ENCODE peak calls at places on chromosomes 1 and 21, in five cellular contexts. One of them, this sample, is unnamed.
A peak's percentile ranks its signal among the peaks of the same experiment; 100 is the strongest.

GRCh38 chr1:239816090-239816812 is 275.4 kb upstream of the FMN2 start:
- DNase-seq in IMR-90: peak; percentile 55
- DNase-seq in brain microvascular endothelial cell: peak; percentile 58
- DNase-seq in A673: peak; percentile 9
- DNase-seq in fibroblast of villous mesenchyme: peak; percentile 17
- DNase-seq in this sample: no peak

GRCh38 chr21:35400233-35400939 is 351.3 kb upstream of the RUNX1 start:
- DNase-seq in IMR-90: peak; percentile 67
- DNase-seq in brain microvascular endothelial cell: peak; percentile 31
- DNase-seq in A673: no peak
- DNase-seq in fibroblast of villous mesenchyme: peak; percentile 77
- DNase-seq in this sample: peak; percentile 69

GRCh38 chr1:41588334-41588875 is 103.9 kb upstream of the EDN2 start:
- DNase-seq in IMR-90: no peak
- DNase-seq in brain microvascular endothelial cell: no peak
- DNase-seq in A673: no peak
- DNase-seq in fibroblast of villous mesenchyme: no peak
- DNase-seq in this sample: no peak

GRCh38 chr1:1939296-1940122 is 20.4 kb upstream of the TMEM52 start:
- DNase-seq in IMR-90: no peak
- DNase-seq in brain microvascular endothelial cell: no peak
- DNase-seq in A673: no peak
- DNase-seq in fibroblast of villous mesenchyme: no peak
- DNase-seq in this sample: no peak

GRCh38 chr1:210597555-210598134 is 268.9 kb downstream of the HHAT start:
- DNase-seq in IMR-90: peak; percentile 96
- DNase-seq in brain microvascular endothelial cell: peak; percentile 89
- DNase-seq in A673: peak; percentile 59
- DNase-seq in fibroblast of villous mesenchyme: peak; percentile 84
- DNase-seq in this sample: no peak

GRCh38 chr1:204941415-204942338 is 71.0 kb downstream of the NFASC start:
- DNase-seq in IMR-90: peak; percentile 31
- DNase-seq in brain microvascular endothelial cell: peak; percentile 61
- DNase-seq in A673: peak; percentile 75
- DNase-seq in fibroblast of villous mesenchyme: peak; percentile 52
- DNase-seq in this sample: peak; percentile 72

GRCh38 chr1:18651727-18652126 is 21.1 kb downstream of the PAX7 start:
- DNase-seq in IMR-90: no peak
- DNase-seq in brain microvascular endothelial cell: no peak
- DNase-seq in A673: no peak
- DNase-seq in fibroblast of villous mesenchyme: no peak
- DNase-seq in this sample: no peak

GRCh38 chr1:110916669-110917306 is 43.8 kb downstream of the CD53 start:
- DNase-seq in IMR-90: peak; percentile 19
- DNase-seq in brain microvascular endothelial cell: peak; percentile 14
- DNase-seq in A673: peak; percentile 60
- DNase-seq in fibroblast of villous mesenchyme: peak; percentile 26
- DNase-seq in this sample: peak; percentile 48

GRCh38 chr1:74247881-74248528 is 12.8 kb downstream of the TNNI3K start:
- DNase-seq in IMR-90: no peak
- DNase-seq in brain microvascular endothelial cell: no peak
- DNase-seq in A673: no peak
- DNase-seq in fibroblast of villous mesenchyme: no peak
- DNase-seq in this sample: no peak

GRCh38 chr1:149886396-149887195 is 12.8 kb upstream of the BOLA1 start:
- DNase-seq in IMR-90: peak; percentile 100
- DNase-seq in brain microvascular endothelial cell: peak; percentile 99
- DNase-seq in A673: peak; percentile 99
- DNase-seq in fibroblast of villous mesenchyme: peak; percentile 100
- DNase-seq in this sample: peak; percentile 91

GRCh38 chr21:40839551-40839950 is 7.4 kb downstream of the DSCAM start:
- DNase-seq in IMR-90: no peak
- DNase-seq in brain microvascular endothelial cell: no peak
- DNase-seq in A673: no peak
- DNase-seq in fibroblast of villous mesenchyme: no peak
- DNase-seq in this sample: no peak

GRCh38 chr1:182604128-182604834 is at the start of gene RGS16:
- DNase-seq in IMR-90: peak; percentile 62
- DNase-seq in brain microvascular endothelial cell: peak; percentile 69
- DNase-seq in A673: peak; percentile 96
- DNase-seq in fibroblast of villous mesenchyme: peak; percentile 82
- DNase-seq in this sample: peak; percentile 98

GRCh38 chr1:55727010-55727409 is 511.8 kb upstream of the USP24 start:
- DNase-seq in IMR-90: peak; percentile 62
- DNase-seq in brain microvascular endothelial cell: peak; percentile 50
- DNase-seq in A673: no peak
- DNase-seq in fibroblast of villous mesenchyme: peak; percentile 50
- DNase-seq in this sample: no peak

GRCh38 chr1:115933625-115934024 is 42.7 kb upstream of the SLC22A15 start:
- DNase-seq in IMR-90: no peak
- DNase-seq in brain microvascular endothelial cell: no peak
- DNase-seq in A673: no peak
- DNase-seq in fibroblast of villous mesenchyme: no peak
- DNase-seq in this sample: no peak

GRCh38 chr1:7659514-7659913 is 111.6 kb upstream of the VAMP3 start:
- DNase-seq in IMR-90: no peak
- DNase-seq in brain microvascular endothelial cell: no peak
- DNase-seq in A673: no peak
- DNase-seq in fibroblast of villous mesenchyme: no peak
- DNase-seq in this sample: no peak

GRCh38 chr1:220300442-220301121 is 28.3 kb upstream of the RAB3GAP2 start:
- DNase-seq in IMR-90: peak; percentile 91
- DNase-seq in brain microvascular endothelial cell: peak; percentile 97
- DNase-seq in A673: peak; percentile 84
- DNase-seq in fibroblast of villous mesenchyme: peak; percentile 92
- DNase-seq in this sample: no peak

GRCh38 chr1:241079018-241079417 is 278.0 kb downstream of the RGS7 start:
- DNase-seq in IMR-90: no peak
- DNase-seq in brain microvascular endothelial cell: no peak
- DNase-seq in A673: no peak
- DNase-seq in fibroblast of villous mesenchyme: no peak
- DNase-seq in this sample: no peak

GRCh38 chr1:110235839-110236682 is 25.9 kb downstream of the KCNC4 start:
- DNase-seq in IMR-90: peak; percentile 85
- DNase-seq in brain microvascular endothelial cell: peak; percentile 45
- DNase-seq in A673: no peak
- DNase-seq in fibroblast of villous mesenchyme: peak; percentile 73
- DNase-seq in this sample: no peak

GRCh38 chr1:42927920-42928505 is 30.7 kb downstream of the SLC2A1 start:
- DNase-seq in IMR-90: no peak
- DNase-seq in brain microvascular endothelial cell: no peak
- DNase-seq in A673: no peak
- DNase-seq in fibroblast of villous mesenchyme: no peak
- DNase-seq in this sample: peak; percentile 11

GRCh38 chr1:161038523-161039153 is at the start of gene TSTD1:
- DNase-seq in IMR-90: no peak
- DNase-seq in brain microvascular endothelial cell: no peak
- DNase-seq in A673: no peak
- DNase-seq in fibroblast of villous mesenchyme: no peak
- DNase-seq in this sample: peak; percentile 94

GRCh38 chr1:26797627-26798026 is 9.9 kb downstream of the PIGV start:
- DNase-seq in IMR-90: no peak
- DNase-seq in brain microvascular endothelial cell: no peak
- DNase-seq in A673: no peak
- DNase-seq in fibroblast of villous mesenchyme: no peak
- DNase-seq in this sample: no peak

GRCh38 chr1:199778324-199778955 is 249.1 kb upstream of the NR5A2 start:
- DNase-seq in IMR-90: no peak
- DNase-seq in brain microvascular endothelial cell: no peak
- DNase-seq in A673: no peak
- DNase-seq in fibroblast of villous mesenchyme: peak; percentile 82
- DNase-seq in this sample: no peak

GRCh38 chr1:107683198-107683657 is 281.8 kb downstream of the VAV3 start:
- DNase-seq in IMR-90: no peak
- DNase-seq in brain microvascular endothelial cell: no peak
- DNase-seq in A673: no peak
- DNase-seq in fibroblast of villous mesenchyme: peak; percentile 12
- DNase-seq in this sample: no peak

GRCh38 chr21:43667191-43667904 is 8.0 kb downstream of the RRP1B start:
- DNase-seq in IMR-90: peak; percentile 81
- DNase-seq in brain microvascular endothelial cell: peak; percentile 64
- DNase-seq in A673: no peak
- DNase-seq in fibroblast of villous mesenchyme: peak; percentile 62
- DNase-seq in this sample: no peak

GRCh38 chr1:109793089-109793485 is 29.4 kb upstream of the EPS8L3 start:
- DNase-seq in IMR-90: no peak
- DNase-seq in brain microvascular endothelial cell: no peak
- DNase-seq in A673: no peak
- DNase-seq in fibroblast of villous mesenchyme: no peak
- DNase-seq in this sample: no peak

GRCh38 chr1:5885471-5886139 is 106.6 kb downstream of the NPHP4 start:
- DNase-seq in IMR-90: no peak
- DNase-seq in brain microvascular endothelial cell: no peak
- DNase-seq in A673: no peak
- DNase-seq in fibroblast of villous mesenchyme: no peak
- DNase-seq in this sample: no peak

GRCh38 chr1:24567792-24568388 is 12.0 kb downstream of the NCMAP start:
- DNase-seq in IMR-90: no peak
- DNase-seq in brain microvascular endothelial cell: no peak
- DNase-seq in A673: no peak
- DNase-seq in fibroblast of villous mesenchyme: no peak
- DNase-seq in this sample: no peak

GRCh38 chr21:42276076-42276475 is 39.1 kb downstream of the TFF3 start:
- DNase-seq in IMR-90: no peak
- DNase-seq in brain microvascular endothelial cell: no peak
- DNase-seq in A673: no peak
- DNase-seq in fibroblast of villous mesenchyme: no peak
- DNase-seq in this sample: no peak

GRCh38 chr1:174058639-174059038 is 36.5 kb upstream of the RC3H1 start:
- DNase-seq in IMR-90: peak; percentile 79
- DNase-seq in brain microvascular endothelial cell: peak; percentile 47
- DNase-seq in A673: no peak
- DNase-seq in fibroblast of villous mesenchyme: no peak
- DNase-seq in this sample: no peak

GRCh38 chr1:59142663-59143487 is 154.0 kb upstream of the FGGY start:
- DNase-seq in IMR-90: peak; percentile 98
- DNase-seq in brain microvascular endothelial cell: peak; percentile 88
- DNase-seq in A673: no peak
- DNase-seq in fibroblast of villous mesenchyme: peak; percentile 75
- DNase-seq in this sample: peak; percentile 37

GRCh38 chr1:59143824-59144223 is 153.1 kb upstream of the FGGY start:
- DNase-seq in IMR-90: peak; percentile 41
- DNase-seq in brain microvascular endothelial cell: no peak
- DNase-seq in A673: peak; percentile 63
- DNase-seq in fibroblast of villous mesenchyme: no peak
- DNase-seq in this sample: no peak

GRCh38 chr1:59144959-59145358 is 151.9 kb upstream of the FGGY start:
- DNase-seq in IMR-90: no peak
- DNase-seq in brain microvascular endothelial cell: no peak
- DNase-seq in A673: no peak
- DNase-seq in fibroblast of villous mesenchyme: no peak
- DNase-seq in this sample: no peak

GRCh38 chr1:59146651-59147358 is 150.1 kb upstream of the FGGY start:
- DNase-seq in IMR-90: peak; percentile 28
- DNase-seq in brain microvascular endothelial cell: no peak
- DNase-seq in A673: no peak
- DNase-seq in fibroblast of villous mesenchyme: no peak
- DNase-seq in this sample: peak; percentile 83

DNA sequence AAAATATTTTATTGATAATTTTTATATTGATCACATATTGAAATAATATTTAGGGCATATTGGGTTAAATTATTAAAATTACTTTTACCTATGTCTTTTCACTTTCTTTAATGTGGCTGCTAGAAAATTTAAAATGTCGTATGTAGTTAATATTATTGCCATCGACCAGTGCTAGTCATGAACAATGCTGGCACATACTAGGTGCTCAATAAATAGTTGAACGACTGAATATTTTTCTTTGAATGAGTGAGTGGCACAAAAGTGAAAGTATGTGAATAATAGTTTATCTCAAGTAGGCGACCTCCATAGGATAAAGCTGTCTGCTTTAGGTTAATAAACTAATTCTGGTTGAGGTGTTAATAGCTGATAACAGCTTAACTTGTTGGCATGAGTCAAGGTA is 150.8 kb upstream of the FGGY start:
- DNase-seq in IMR-90: no peak
- DNase-seq in brain microvascular endothelial cell: no peak
- DNase-seq in A673: no peak
- DNase-seq in fibroblast of villous mesenchyme: no peak
- DNase-seq in this sample: no peak
- TF ChIP-seq CTCF in IMR-90: no peak
- TF ChIP-seq CTCF in brain microvascular endothelial cell: no peak
- TF ChIP-seq CTCF in A673: no peak
- TF ChIP-seq CTCF in fibroblast of villous mesenchyme: no peak
- TF ChIP-seq CTCF in this sample: no peak

GRCh38 chr1:156626079-156626438 is 6.8 kb downstream of the HAPLN2 start:
- DNase-seq in IMR-90: no peak
- DNase-seq in brain microvascular endothelial cell: no peak
- DNase-seq in A673: no peak
- DNase-seq in fibroblast of villous mesenchyme: no peak
- DNase-seq in this sample: no peak
- TF ChIP-seq CTCF in IMR-90: no peak
- TF ChIP-seq CTCF in brain microvascular endothelial cell: no peak
- TF ChIP-seq CTCF in A673: no peak
- TF ChIP-seq CTCF in fibroblast of villous mesenchyme: no peak
- TF ChIP-seq CTCF in this sample: no peak

DNA sequence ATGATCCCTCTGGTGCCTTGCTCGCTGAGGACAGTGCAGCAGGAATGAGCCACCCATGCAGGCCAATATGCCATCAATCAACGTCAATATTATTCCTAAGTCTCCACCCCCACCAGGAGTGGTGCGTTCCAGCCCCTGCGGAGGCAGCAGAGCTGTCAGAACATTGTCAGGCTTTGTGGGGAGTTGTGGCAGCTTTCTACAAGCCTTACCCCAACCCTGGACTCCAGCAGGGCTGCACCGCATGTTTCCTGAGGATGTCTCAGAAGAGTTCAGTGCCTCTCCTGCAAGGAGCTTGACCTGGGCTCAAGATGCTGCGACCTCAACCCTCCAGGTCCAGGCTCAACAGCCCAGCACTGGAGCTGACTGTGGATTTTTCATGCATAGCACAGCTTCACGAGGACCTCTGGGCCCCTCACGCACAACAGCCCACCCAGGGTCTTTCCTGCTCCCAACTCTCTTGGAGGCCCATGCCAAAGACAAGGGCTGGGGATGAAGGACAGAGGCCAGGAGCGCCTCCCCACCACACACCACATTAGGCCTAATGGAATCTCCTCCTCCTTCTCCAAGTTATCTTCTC is 67.5 kb downstream of the PSMG1 start:
- DNase-seq in IMR-90: no peak
- DNase-seq in brain microvascular endothelial cell: no peak
- DNase-seq in A673: no peak
- DNase-seq in fibroblast of villous mesenchyme: no peak
- DNase-seq in this sample: no peak
- TF ChIP-seq CTCF in IMR-90: no peak
- TF ChIP-seq CTCF in brain microvascular endothelial cell: no peak
- TF ChIP-seq CTCF in A673: no peak
- TF ChIP-seq CTCF in fibroblast of villous mesenchyme: no peak
- TF ChIP-seq CTCF in this sample: no peak

DNA sequence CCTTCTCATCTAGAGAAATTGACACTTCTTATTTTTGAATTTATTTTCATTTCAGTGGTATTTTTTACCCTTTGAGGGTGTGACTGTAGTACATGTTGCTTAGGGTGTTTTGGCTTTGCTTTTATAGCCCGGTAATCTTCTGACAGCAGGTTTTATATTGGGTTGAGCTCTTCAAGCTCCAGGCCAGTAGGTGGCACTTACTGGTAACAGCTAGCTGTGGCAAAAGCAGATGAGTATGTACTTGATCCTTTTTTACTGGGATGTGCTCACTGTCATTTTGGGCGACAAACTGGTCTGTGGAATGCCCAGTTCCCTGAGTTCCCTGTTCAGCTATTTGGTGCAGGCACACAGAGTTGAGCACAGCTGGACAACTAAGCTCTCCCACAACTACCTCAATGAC is 916.2 kb upstream of the B3GALT2 start:
- DNase-seq in IMR-90: peak; percentile 4
- DNase-seq in brain microvascular endothelial cell: no peak
- DNase-seq in A673: peak; percentile 28
- DNase-seq in fibroblast of villous mesenchyme: no peak
- DNase-seq in this sample: no peak
- TF ChIP-seq CTCF in IMR-90: no peak
- TF ChIP-seq CTCF in brain microvascular endothelial cell: peak; percentile 39
- TF ChIP-seq CTCF in A673: peak; percentile 49
- TF ChIP-seq CTCF in fibroblast of villous mesenchyme: no peak
- TF ChIP-seq CTCF in this sample: no peak